ENCODE peak calls at places on chromosomes 6 and 20, in seven cellular contexts. S is HepG2, U is H1, J is K562, T is GM12878, Q is HCT116, F is SK-N-SH. O is an unnamed sample.

GRCh38 chr6:108127826-108128225 is 38.0 kb upstream of the NR2E1 start:
- DNase-seq in S (peak; percentile 81), U (no peak), J (no peak), T (no peak), Q (no peak), F (no peak), O (peak; percentile 84)

GRCh38 chr6:148803979-148804378 is 57.1 kb downstream of the UST start:
- DNase-seq in S (no peak), U (no peak), J (no peak), T (no peak), Q (no peak), F (no peak), O (no peak)

GRCh38 chr6:9405369-9405768 is 970.0 kb upstream of the SLC35B3 start:
- DNase-seq in S (no peak), U (no peak), J (no peak), T (no peak), Q (peak; percentile 63), F (no peak), O (no peak)

GRCh38 chr6:168915242-168915641 is 338.4 kb downstream of the THBS2 start:
- DNase-seq in S (no peak), U (no peak), J (no peak), T (no peak), Q (no peak), F (no peak), O (no peak)

GRCh38 chr6:31947070-31947675 is 1.3 kb downstream of the CFB start:
- DNase-seq in S (no peak), U (no peak), J (no peak), T (no peak), Q (no peak), F (no peak), O (no peak)

GRCh38 chr20:54469293-54469692 is 6.1 kb upstream of the DOK5 start:
- DNase-seq in S (no peak), U (no peak), J (no peak), T (no peak), Q (no peak), F (no peak), O (no peak)

GRCh38 chr20:24662756-24663399 is 193.4 kb downstream of the SYNDIG1 start:
- DNase-seq in S (no peak), U (no peak), J (no peak), T (no peak), Q (no peak), F (peak; percentile 71), O (no peak)

GRCh38 chr6:7112741-7113313 is 5.1 kb downstream of the RREB1 start:
- DNase-seq in S (peak; percentile 69), U (no peak), J (no peak), T (peak; percentile 41), Q (no peak), F (peak; percentile 23), O (no peak)

GRCh38 chr6:167799033-167799933 is 27.4 kb upstream of the AFDN start:
- DNase-seq in S (no peak), U (no peak), J (no peak), T (no peak), Q (no peak), F (peak; percentile 85), O (no peak)

GRCh38 chr20:36644713-36645109 is 1.3 kb downstream of the SLA2 start:
- DNase-seq in S (no peak), U (no peak), J (no peak), T (no peak), Q (no peak), F (no peak), O (no peak)

GRCh38 chr6:3438190-3439167 is 18.4 kb downstream of the SLC22A23 start:
- DNase-seq in S (peak; percentile 68), U (no peak), J (no peak), T (no peak), Q (no peak), F (no peak), O (no peak)

GRCh38 chr20:45823949-45824835 is 2.9 kb downstream of the TNNC2 start:
- DNase-seq in S (peak; percentile 51), U (peak; percentile 53), J (no peak), T (no peak), Q (no peak), F (peak; percentile 62), O (peak; percentile 72)

GRCh38 chr20:34581341-34582189 is 23.0 kb downstream of the MAP1LC3A start:
- DNase-seq in S (no peak), U (no peak), J (no peak), T (peak; percentile 21), Q (no peak), F (no peak), O (no peak)

GRCh38 chr6:168120390-168121307 is 41.6 kb upstream of the FRMD1 start:
- DNase-seq in S (no peak), U (no peak), J (no peak), T (no peak), Q (no peak), F (peak; percentile 8), O (no peak)

GRCh38 chr20:18223399-18223798 is 64.9 kb upstream of the ZNF133 start:
- DNase-seq in S (no peak), U (no peak), J (no peak), T (no peak), Q (no peak), F (no peak), O (no peak)

GRCh38 chr6:41675992-41676391 is 37.7 kb downstream of the MDFI start:
- DNase-seq in S (no peak), U (no peak), J (no peak), T (no peak), Q (no peak), F (no peak), O (no peak)

GRCh38 chr6:40192516-40192915 is 258.3 kb upstream of the MOCS1 start:
- DNase-seq in S (no peak), U (no peak), J (no peak), T (no peak), Q (no peak), F (no peak), O (no peak)

GRCh38 chr6:45829873-45830272 is 185.8 kb downstream of the CLIC5 start:
- DNase-seq in S (no peak), U (no peak), J (no peak), T (no peak), Q (no peak), F (no peak), O (no peak)

GRCh38 chr6:39054577-39055142 is 6.1 kb downstream of the GLP1R start:
- DNase-seq in S (no peak), U (no peak), J (no peak), T (no peak), Q (no peak), F (no peak), O (no peak)

GRCh38 chr6:45655630-45656422 is 278.1 kb upstream of the SUPT3H start:
- DNase-seq in S (no peak), U (no peak), J (no peak), T (no peak), Q (peak; percentile 94), F (no peak), O (peak; percentile 41)

GRCh38 chr6:15430947-15431405 is 185.1 kb downstream of the JARID2 start:
- DNase-seq in S (peak; percentile 83), U (no peak), J (no peak), T (no peak), Q (no peak), F (no peak), O (no peak)

GRCh38 chr6:30556714-30556963 is 350 bp upstream of the GNL1 start:
- DNase-seq in S (no peak), U (peak; percentile 73), J (no peak), T (no peak), Q (peak; percentile 91), F (no peak), O (peak; percentile 95)

GRCh38 chr6:134910596-134910935 is 39.3 kb downstream of the ALDH8A1 start:
- DNase-seq in S (no peak), U (no peak), J (no peak), T (no peak), Q (no peak), F (no peak), O (no peak)

GRCh38 chr6:134909701-134910595 is 40.0 kb downstream of the ALDH8A1 start:
- DNase-seq in S (no peak), U (no peak), J (no peak), T (no peak), Q (no peak), F (no peak), O (no peak)

GRCh38 chr6:134908906-134909516 is 40.9 kb downstream of the ALDH8A1 start:
- DNase-seq in S (peak; percentile 7), U (no peak), J (no peak), T (no peak), Q (peak; percentile 64), F (no peak), O (no peak)

GRCh38 chr6:134911532-134911931 is 38.4 kb downstream of the ALDH8A1 start:
- DNase-seq in S (no peak), U (no peak), J (no peak), T (no peak), Q (no peak), F (no peak), O (no peak)
- TF ChIP-seq JUND in S (no peak), U (no peak), J (no peak), T (no peak), Q (no peak), F (peak; percentile 35), O (no peak)

GRCh38 chr20:63897978-63898561 is 3.1 kb downstream of the DNAJC5 start:
- DNase-seq in S (no peak), U (no peak), J (no peak), T (no peak), Q (no peak), F (no peak), O (no peak)

GRCh38 chr20:63908008-63908682 is 13.2 kb downstream of the DNAJC5 start:
- DNase-seq in S (peak; percentile 44), U (no peak), J (peak; percentile 10), T (no peak), Q (no peak), F (no peak), O (no peak)

GRCh38 chr20:63898882-63899558 is 4.1 kb downstream of the DNAJC5 start:
- DNase-seq in S (no peak), U (no peak), J (no peak), T (no peak), Q (no peak), F (no peak), O (no peak)

GRCh38 chr20:63900373-63900772 is 5.4 kb downstream of the DNAJC5 start:
- DNase-seq in S (no peak), U (no peak), J (no peak), T (no peak), Q (no peak), F (no peak), O (no peak)

GRCh38 chr20:63903796-63904570 is 9.1 kb downstream of the DNAJC5 start:
- DNase-seq in S (no peak), U (no peak), J (no peak), T (no peak), Q (no peak), F (no peak), O (no peak)
- TF ChIP-seq JUND in S (no peak), U (no peak), J (no peak), T (no peak), Q (no peak), F (no peak), O (no peak)

DNA sequence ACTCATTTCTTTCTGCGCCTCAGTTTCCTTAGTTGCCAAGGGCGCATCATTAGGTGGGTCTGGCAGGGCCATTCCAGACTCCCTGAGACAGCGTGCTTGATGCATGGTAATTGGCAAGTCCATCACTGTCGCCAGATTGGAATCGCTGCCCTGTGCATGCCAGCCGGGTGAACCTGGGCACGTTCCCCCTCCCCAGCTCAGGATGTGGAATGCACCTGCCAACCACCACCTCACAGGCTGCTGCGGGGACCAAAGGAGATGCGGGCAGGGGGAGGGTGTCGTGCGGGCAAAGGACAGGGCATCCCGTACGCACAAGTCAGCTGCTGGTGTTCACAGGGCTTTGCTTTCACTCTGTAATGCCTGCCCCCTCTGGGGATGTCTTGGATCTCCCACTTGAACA is 36.4 kb upstream of the PMEPA1 start:
- DNase-seq in S (no peak), U (no peak), J (no peak), T (no peak), Q (no peak), F (no peak), O (no peak)
- TF ChIP-seq JUND in S (no peak), U (no peak), J (no peak), T (no peak), Q (no peak), F (no peak), O (no peak)

GRCh38 chr20:47315339-47315662 is 41.2 kb downstream of the ZMYND8 start:
- DNase-seq in S (no peak), U (no peak), J (no peak), T (no peak), Q (no peak), F (no peak), O (no peak)
- TF ChIP-seq JUND in S (no peak), U (no peak), J (no peak), T (no peak), Q (no peak), F (no peak), O (no peak)